ENCODE peak calls at places on chromosomes 16 and 17, in four cellular contexts. C is cardiac muscle cell, L is colonic mucosa, M is fibroblast of the aortic adventitia. A is an unnamed sample.

GRCh38 chr16:31010943-31011342 is 505 bp upstream of the STX1B start:
- DNase-seq in C (no peak), L (no peak), M (no peak), A (no peak)

GRCh38 chr16:87541004-87541881 is 48.4 kb upstream of the ZCCHC14 start:
- DNase-seq in C (peak), L (peak), M (peak), A (peak)

GRCh38 chr17:82882715-82883446 is 43.1 kb upstream of the ZNF750 start:
- DNase-seq in C (no peak), L (peak), M (no peak), A (no peak)

GRCh38 chr16:67191410-67191994 is 453 bp upstream of the E2F4 start:
- DNase-seq in C (no peak), L (no peak), M (no peak), A (no peak)

GRCh38 chr17:6642592-6642991 is 1.7 kb downstream of the TXNDC17 start:
- DNase-seq in C (no peak), L (no peak), M (no peak), A (no peak)

GRCh38 chr17:78588258-78589030 is 11.2 kb upstream of the DNAH17 start:
- DNase-seq in C (no peak), L (no peak), M (no peak), A (no peak)

GRCh38 chr17:47789611-47790520 is 31.7 kb downstream of the OSBPL7 start:
- DNase-seq in C (peak), L (peak), M (peak), A (peak)

GRCh38 chr17:3511841-3512511 is 36.2 kb downstream of the ASPA start:
- DNase-seq in C (peak), L (no peak), M (peak), A (no peak)

GRCh38 chr16:3157229-3158013 is 22.6 kb downstream of the ZNF213 start:
- DNase-seq in C (peak), L (peak), M (peak), A (peak)

GRCh38 chr17:34313164-34313563 is 6.1 kb upstream of the CCL8 start:
- DNase-seq in C (peak), L (no peak), M (peak), A (peak)

GRCh38 chr17:49402706-49403105 is 12.0 kb downstream of the PHB1 start:
- DNase-seq in C (no peak), L (no peak), M (no peak), A (no peak)

GRCh38 chr16:24713379-24713778 is 16.1 kb upstream of the TNRC6A start:
- DNase-seq in C (no peak), L (no peak), M (no peak), A (no peak)

GRCh38 chr17:39144414-39144813 is 7.0 kb downstream of the PLXDC1 start:
- DNase-seq in C (peak), L (peak), M (peak), A (peak)

GRCh38 chr17:43702636-43703035 is 40.9 kb upstream of the MEOX1 start:
- DNase-seq in C (no peak), L (no peak), M (no peak), A (no peak)

GRCh38 chr16:68197250-68197649 is 38.7 kb downstream of the ESRP2 start:
- DNase-seq in C (peak), L (no peak), M (no peak), A (no peak)

GRCh38 chr16:69432069-69432468 is 7.7 kb downstream of the CYB5B start:
- DNase-seq in C (no peak), L (no peak), M (no peak), A (no peak)

GRCh38 chr17:73308017-73308823 is 3.6 kb downstream of the CDC42EP4 start:
- DNase-seq in C (peak), L (peak), M (peak), A (peak)

GRCh38 chr16:31023252-31023602 is 10.1 kb upstream of the STX4 start:
- DNase-seq in C (no peak), L (no peak), M (no peak), A (no peak)

GRCh38 chr16:83533193-83533592 is 274.6 kb upstream of the HSBP1 start:
- DNase-seq in C (no peak), L (no peak), M (no peak), A (peak)

GRCh38 chr17:82520041-82520910 is 744 bp downstream of the FOXK2 start:
- DNase-seq in C (peak), L (peak), M (peak), A (peak)

GRCh38 chr17:75703591-75703990 is 17.7 kb upstream of the ITGB4 start:
- DNase-seq in C (no peak), L (no peak), M (no peak), A (no peak)

GRCh38 chr16:20519231-20519630 is 56.9 kb downstream of the ACSM2B start:
- DNase-seq in C (no peak), L (no peak), M (no peak), A (no peak)
- TF ChIP-seq CTCF in C (no peak), L (no peak), M (no peak), A (no peak)

GRCh38 chr16:84618428-84619102 is 687 bp upstream of the COTL1 start:
- DNase-seq in C (peak), L (no peak), M (peak), A (peak)
- H3K4me3 ChIP-seq in C (peak), L (no peak), M (peak), A (peak)

GRCh38 chr16:9695152-9695551 is 487.1 kb downstream of the GRIN2A start:
- DNase-seq in C (no peak), L (no peak), M (no peak), A (no peak)
- TF ChIP-seq CTCF in C (no peak), L (no peak), M (peak), A (no peak)

DNA sequence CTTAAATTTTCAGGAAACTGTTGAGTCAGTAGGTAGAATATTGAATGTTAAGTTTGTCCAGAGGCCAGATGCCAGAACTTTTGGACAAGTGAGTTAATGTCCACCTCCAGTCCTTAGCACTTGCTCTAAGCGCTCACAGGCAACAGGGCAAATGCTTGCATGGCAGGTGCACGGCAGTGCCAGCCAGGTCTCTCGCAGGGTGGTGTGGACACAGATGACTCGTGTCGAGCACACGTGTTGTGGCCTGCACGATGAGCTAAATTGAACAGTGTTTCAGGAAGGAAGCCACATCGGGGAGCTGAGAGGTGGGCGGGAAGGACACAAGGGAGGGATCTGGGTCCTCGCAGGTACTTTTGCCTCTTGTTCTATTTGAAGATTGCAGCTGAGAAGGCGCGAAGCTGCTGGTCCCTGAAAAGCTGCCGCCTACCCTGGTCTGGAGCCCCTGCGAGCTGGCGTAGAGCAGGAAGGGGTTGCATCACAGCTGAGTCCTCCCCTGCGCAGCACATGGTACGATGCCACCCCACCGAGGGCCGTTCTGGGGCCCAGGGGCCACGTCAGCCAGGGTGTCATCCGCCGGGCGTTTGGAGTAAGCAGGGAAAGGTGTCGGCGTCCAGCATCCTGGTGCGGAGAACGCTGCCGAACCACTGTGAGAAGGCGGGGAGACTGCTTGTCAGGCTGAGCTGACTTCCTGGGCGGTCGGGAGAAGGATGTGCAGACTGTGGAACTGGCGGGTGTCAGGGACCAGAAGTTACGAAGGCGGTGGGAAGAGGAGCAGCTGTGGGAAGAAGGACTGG is 6.3 kb downstream of the RAB40C start:
- DNase-seq in C (no peak), L (no peak), M (no peak), A (no peak)
- H3K4me3 ChIP-seq in C (no peak), L (no peak), M (no peak), A (no peak)

GRCh38 chr16:6600167-6600566 is 732.5 kb upstream of the RBFOX1 start:
- DNase-seq in C (no peak), L (no peak), M (no peak), A (no peak)
- TF ChIP-seq CTCF in C (no peak), L (no peak), M (no peak), A (no peak)

GRCh38 chr17:57956311-57957119 is 1.3 kb upstream of the CUEDC1 start:
- DNase-seq in C (no peak), L (peak), M (no peak), A (no peak)
- H3K4me3 ChIP-seq in C (no peak), L (no peak), M (no peak), A (no peak)

A was measured in fibroblast of pulmonary artery.